ENCODE peak calls at places on chromosomes 6 and 20, in six cellular contexts. V, G, U, P, E and S are unnamed samples.

GRCh38 chr20:59010995-59011873 is 4.2 kb upstream of the CTSZ start:
- DNase-seq in V (peak), G (peak), U (no peak), P (no peak), E (no peak), S (no peak)

GRCh38 chr20:9969626-9970025 is 65.2 kb upstream of the ANKEF1 start:
- DNase-seq in V (no peak), G (no peak), U (no peak), P (no peak), E (no peak), S (no peak)

GRCh38 chr6:4943716-4944115 is 60.1 kb downstream of the RPP40 start:
- DNase-seq in V (no peak), G (no peak), U (no peak), P (no peak), E (no peak), S (no peak)

GRCh38 chr6:79134699-79135474 is 56.8 kb upstream of the PHIP start:
- DNase-seq in V (no peak), G (no peak), U (no peak), P (no peak), E (no peak), S (peak)

GRCh38 chr6:148868314-148868713 is 121.5 kb downstream of the UST start:
- DNase-seq in V (peak), G (peak), U (no peak), P (no peak), E (no peak), S (no peak)

GRCh38 chr20:37345339-37346231 is at the start of gene SRC:
- DNase-seq in V (peak), G (peak), U (peak), P (peak), E (peak), S (no peak)

GRCh38 chr20:18225652-18226051 is 62.7 kb upstream of the ZNF133 start:
- DNase-seq in V (no peak), G (no peak), U (no peak), P (no peak), E (no peak), S (no peak)

GRCh38 chr6:20936949-20937348 is 402.7 kb downstream of the CDKAL1 start:
- DNase-seq in V (no peak), G (no peak), U (no peak), P (no peak), E (no peak), S (no peak)

GRCh38 chr6:116073765-116074450 is 13.2 kb upstream of the FRK start:
- DNase-seq in V (peak), G (peak), U (no peak), P (no peak), E (no peak), S (no peak)

GRCh38 chr6:14896475-14896874 is 349.4 kb upstream of the JARID2 start:
- DNase-seq in V (no peak), G (no peak), U (no peak), P (no peak), E (no peak), S (no peak)

GRCh38 chr6:35318200-35318844 is 20.7 kb downstream of the DEF6 start:
- DNase-seq in V (peak), G (peak), U (peak), P (peak), E (no peak), S (peak)